ENCODE peak calls at places on chromosomes 11 and 22, in ten cellular contexts. One of them, this sample, is unnamed.
A peak's percentile ranks its signal among the peaks of the same experiment; 100 is the strongest.

GRCh38 chr11:70205049-70205725 is 2.1 kb downstream of the FADD start:
- DNase-seq in foreskin melanocyte: peak; percentile 42
- DNase-seq in left ventricle myocardium superior: no peak
- DNase-seq in DMS79 treated with DMSO at 0.1 percent for 48 hours: no peak
- DNase-seq in AG20443: no peak
- DNase-seq in ACHN: no peak
- DNase-seq in aorta: no peak
- DNase-seq in T follicular helper cell: no peak
- DNase-seq in Right ventricle myocardium inferior: peak; percentile 60
- DNase-seq in NCI-H345: no peak
- DNase-seq in this sample: peak; percentile 13

GRCh38 chr11:33040127-33040861 is 922 bp downstream of the TCP11L1 start:
- DNase-seq in foreskin melanocyte: no peak
- DNase-seq in left ventricle myocardium superior: no peak
- DNase-seq in DMS79 treated with DMSO at 0.1 percent for 48 hours: peak; percentile 41
- DNase-seq in AG20443: no peak
- DNase-seq in ACHN: no peak
- DNase-seq in aorta: no peak
- DNase-seq in T follicular helper cell: peak; percentile 31
- DNase-seq in Right ventricle myocardium inferior: no peak
- DNase-seq in NCI-H345: peak; percentile 66
- DNase-seq in this sample: no peak

GRCh38 chr22:19566599-19567382 is 42.6 kb upstream of the CLDN5 start:
- DNase-seq in foreskin melanocyte: no peak
- DNase-seq in left ventricle myocardium superior: peak; percentile 37
- DNase-seq in DMS79 treated with DMSO at 0.1 percent for 48 hours: no peak
- DNase-seq in AG20443: no peak
- DNase-seq in ACHN: no peak
- DNase-seq in aorta: no peak
- DNase-seq in T follicular helper cell: no peak
- DNase-seq in Right ventricle myocardium inferior: peak; percentile 66
- DNase-seq in NCI-H345: no peak
- DNase-seq in this sample: no peak

GRCh38 chr11:84890706-84891105 is 736.4 kb downstream of the DLG2 start:
- DNase-seq in foreskin melanocyte: no peak
- DNase-seq in left ventricle myocardium superior: no peak
- DNase-seq in DMS79 treated with DMSO at 0.1 percent for 48 hours: no peak
- DNase-seq in AG20443: no peak
- DNase-seq in ACHN: no peak
- DNase-seq in aorta: no peak
- DNase-seq in T follicular helper cell: no peak
- DNase-seq in Right ventricle myocardium inferior: no peak
- DNase-seq in NCI-H345: no peak
- DNase-seq in this sample: no peak

GRCh38 chr11:31763296-31763695 is 47.8 kb downstream of the PAX6 start:
- DNase-seq in foreskin melanocyte: no peak
- DNase-seq in left ventricle myocardium superior: no peak
- DNase-seq in DMS79 treated with DMSO at 0.1 percent for 48 hours: peak; percentile 44
- DNase-seq in AG20443: no peak
- DNase-seq in ACHN: no peak
- DNase-seq in aorta: no peak
- DNase-seq in T follicular helper cell: no peak
- DNase-seq in Right ventricle myocardium inferior: no peak
- DNase-seq in NCI-H345: no peak
- DNase-seq in this sample: no peak

GRCh38 chr22:19962909-19963806 is 21.5 kb upstream of the TXNRD2 start:
- DNase-seq in foreskin melanocyte: no peak
- DNase-seq in left ventricle myocardium superior: peak; percentile 35
- DNase-seq in DMS79 treated with DMSO at 0.1 percent for 48 hours: peak; percentile 5
- DNase-seq in AG20443: peak; percentile 47
- DNase-seq in ACHN: no peak
- DNase-seq in aorta: peak; percentile 78
- DNase-seq in T follicular helper cell: no peak
- DNase-seq in Right ventricle myocardium inferior: peak; percentile 56
- DNase-seq in NCI-H345: peak; percentile 24
- DNase-seq in this sample: peak; percentile 65

GRCh38 chr11:18264035-18264434 is 2.0 kb upstream of the SAA1 start:
- DNase-seq in foreskin melanocyte: no peak
- DNase-seq in left ventricle myocardium superior: no peak
- DNase-seq in DMS79 treated with DMSO at 0.1 percent for 48 hours: no peak
- DNase-seq in AG20443: no peak
- DNase-seq in ACHN: no peak
- DNase-seq in aorta: no peak
- DNase-seq in T follicular helper cell: no peak
- DNase-seq in Right ventricle myocardium inferior: no peak
- DNase-seq in NCI-H345: no peak
- DNase-seq in this sample: no peak

GRCh38 chr22:35152316-35152715 is 86.4 kb downstream of the ISX start:
- DNase-seq in foreskin melanocyte: no peak
- DNase-seq in left ventricle myocardium superior: no peak
- DNase-seq in DMS79 treated with DMSO at 0.1 percent for 48 hours: no peak
- DNase-seq in AG20443: no peak
- DNase-seq in ACHN: no peak
- DNase-seq in aorta: no peak
- DNase-seq in T follicular helper cell: no peak
- DNase-seq in Right ventricle myocardium inferior: no peak
- DNase-seq in NCI-H345: no peak
- DNase-seq in this sample: no peak

GRCh38 chr22:50191041-50191740 is 5.5 kb downstream of the TRABD start:
- DNase-seq in foreskin melanocyte: no peak
- DNase-seq in left ventricle myocardium superior: peak; percentile 57
- DNase-seq in DMS79 treated with DMSO at 0.1 percent for 48 hours: no peak
- DNase-seq in AG20443: no peak
- DNase-seq in ACHN: no peak
- DNase-seq in aorta: no peak
- DNase-seq in T follicular helper cell: peak; percentile 79
- DNase-seq in Right ventricle myocardium inferior: no peak
- DNase-seq in NCI-H345: no peak
- DNase-seq in this sample: no peak

GRCh38 chr11:37907461-37908223 is 1309.6 kb upstream of the RAG2 start:
- DNase-seq in foreskin melanocyte: no peak
- DNase-seq in left ventricle myocardium superior: no peak
- DNase-seq in DMS79 treated with DMSO at 0.1 percent for 48 hours: no peak
- DNase-seq in AG20443: no peak
- DNase-seq in ACHN: no peak
- DNase-seq in aorta: no peak
- DNase-seq in T follicular helper cell: no peak
- DNase-seq in Right ventricle myocardium inferior: no peak
- DNase-seq in NCI-H345: no peak
- DNase-seq in this sample: no peak

GRCh38 chr22:22703715-22704114 is 59.3 kb downstream of the GGTLC2 start:
- DNase-seq in foreskin melanocyte: no peak
- DNase-seq in left ventricle myocardium superior: no peak
- DNase-seq in DMS79 treated with DMSO at 0.1 percent for 48 hours: no peak
- DNase-seq in AG20443: peak; percentile 56
- DNase-seq in ACHN: no peak
- DNase-seq in aorta: no peak
- DNase-seq in T follicular helper cell: no peak
- DNase-seq in Right ventricle myocardium inferior: no peak
- DNase-seq in NCI-H345: no peak
- DNase-seq in this sample: peak; percentile 52

GRCh38 chr11:132357811-132358572 is 987.6 kb downstream of the NTM start:
- DNase-seq in foreskin melanocyte: no peak
- DNase-seq in left ventricle myocardium superior: no peak
- DNase-seq in DMS79 treated with DMSO at 0.1 percent for 48 hours: no peak
- DNase-seq in AG20443: no peak
- DNase-seq in ACHN: no peak
- DNase-seq in aorta: no peak
- DNase-seq in T follicular helper cell: no peak
- DNase-seq in Right ventricle myocardium inferior: no peak
- DNase-seq in NCI-H345: no peak
- DNase-seq in this sample: no peak